ENCODE peak calls at places on chromosome 11, in ten cellular contexts. P is HepG2, J is GM12878, U is transverse colon, R is suprapubic skin, B is SK-N-SH, W is sigmoid colon, Z is upper lobe of left lung, N is esophagus muscularis mucosa, E is K562. O is an unnamed sample.

GRCh38 chr11:119863811-119864601 is 135.0 kb upstream of the NECTIN1 start:
- DNase-seq in P (no peak), J (no peak), U (peak; percentile 85), R (no peak), B (peak; percentile 57), W (no peak), Z (peak; percentile 23), N (no peak), E (no peak), O (no peak)

GRCh38 chr11:59754494-59754858 is 700 bp upstream of the STX3 start:
- DNase-seq in P (no peak), J (no peak), U (peak; percentile 46), R (no peak), B (peak; percentile 39), W (no peak), Z (no peak), N (no peak), E (no peak), O (no peak)

GRCh38 chr11:99571094-99571493 is 550.3 kb downstream of the CNTN5 start:
- DNase-seq in P (no peak), J (no peak), U (no peak), R (no peak), B (no peak), W (no peak), Z (no peak), N (no peak), E (no peak), O (no peak)

GRCh38 chr11:47466701-47467250 is 17.8 kb upstream of the RAPSN start:
- DNase-seq in P (no peak), J (no peak), U (peak; percentile 46), R (no peak), B (peak; percentile 57), W (peak; percentile 82), Z (no peak), N (no peak), E (no peak), O (peak; percentile 60)

GRCh38 chr11:33197915-33198727 is 36.8 kb upstream of the CSTF3 start:
- DNase-seq in P (no peak), J (no peak), U (no peak), R (no peak), B (no peak), W (no peak), Z (no peak), N (no peak), E (no peak), O (no peak)

GRCh38 chr11:132718711-132719641 is 813.3 kb downstream of the OPCML start:
- DNase-seq in P (no peak), J (no peak), U (peak; percentile 27), R (no peak), B (no peak), W (no peak), Z (peak; percentile 71), N (no peak), E (no peak), O (no peak)

GRCh38 chr11:20604864-20605601 is 5.6 kb downstream of the SLC6A5 start:
- DNase-seq in P (no peak), J (no peak), U (no peak), R (no peak), B (no peak), W (no peak), Z (no peak), N (no peak), E (no peak), O (no peak)

GRCh38 chr11:115148101-115148500 is 356.1 kb downstream of the CADM1 start:
- DNase-seq in P (no peak), J (no peak), U (no peak), R (no peak), B (no peak), W (no peak), Z (no peak), N (no peak), E (no peak), O (no peak)

GRCh38 chr11:112785104-112785503 is 176.1 kb upstream of the NCAM1 start:
- DNase-seq in P (no peak), J (no peak), U (no peak), R (no peak), B (no peak), W (no peak), Z (no peak), N (no peak), E (no peak), O (no peak)

GRCh38 chr11:64447717-64448598 is 89.0 kb downstream of the RPS6KA4 start:
- DNase-seq in P (no peak), J (peak; percentile 40), U (peak; percentile 36), R (no peak), B (peak; percentile 41), W (peak; percentile 71), Z (no peak), N (no peak), E (no peak), O (peak; percentile 33)

GRCh38 chr11:10326080-10326964 is 21.4 kb downstream of the ADM start:
- DNase-seq in P (peak; percentile 98), J (no peak), U (peak; percentile 77), R (no peak), B (no peak), W (peak; percentile 81), Z (no peak), N (peak; percentile 92), E (no peak), O (peak; percentile 83)

GRCh38 chr11:71200172-71200716 is 52.1 kb downstream of the SHANK2 start:
- DNase-seq in P (no peak), J (no peak), U (no peak), R (no peak), B (no peak), W (no peak), Z (no peak), N (no peak), E (no peak), O (no peak)

GRCh38 chr11:19933132-19933735 is 220.6 kb downstream of the NAV2 start:
- DNase-seq in P (no peak), J (no peak), U (no peak), R (no peak), B (no peak), W (no peak), Z (peak; percentile 44), N (no peak), E (no peak), O (no peak)

GRCh38 chr11:8290122-8290810 is 26.6 kb upstream of the LMO1 start:
- DNase-seq in P (no peak), J (no peak), U (no peak), R (peak; percentile 65), B (peak; percentile 45), W (peak; percentile 27), Z (no peak), N (no peak), E (no peak), O (no peak)

GRCh38 chr11:95092549-95093324 is 3.1 kb downstream of the ENDOD1 start:
- DNase-seq in P (peak; percentile 85), J (no peak), U (peak; percentile 78), R (no peak), B (peak; percentile 34), W (no peak), Z (no peak), N (no peak), E (peak; percentile 38), O (no peak)

GRCh38 chr11:111001986-111002616 is 243.4 kb upstream of the POU2AF2 start:
- DNase-seq in P (no peak), J (no peak), U (no peak), R (no peak), B (no peak), W (no peak), Z (no peak), N (peak; percentile 78), E (no peak), O (no peak)

GRCh38 chr11:128484172-128484571 is 103.2 kb downstream of the ETS1 start:
- DNase-seq in P (no peak), J (no peak), U (no peak), R (no peak), B (no peak), W (no peak), Z (no peak), N (no peak), E (no peak), O (no peak)

GRCh38 chr11:64582885-64583284 is 8.1 kb upstream of the SLC22A12 start:
- DNase-seq in P (no peak), J (no peak), U (no peak), R (no peak), B (no peak), W (peak; percentile 38), Z (no peak), N (no peak), E (no peak), O (no peak)

GRCh38 chr11:825366-826231 is 2.1 kb upstream of the CRACR2B start:
- DNase-seq in P (no peak), J (no peak), U (peak; percentile 72), R (no peak), B (no peak), W (no peak), Z (peak; percentile 64), N (no peak), E (no peak), O (peak; percentile 87)
- TF ChIP-seq POLR2AphosphoS5 in P (peak; percentile 24), J (peak; percentile 44), U (no peak), R (no peak), B (peak; percentile 5), W (no peak), Z (no peak), N (no peak), E (no peak), O (no peak)

GRCh38 chr11:1742371-1742770 is 8.0 kb downstream of the IFITM10 start:
- DNase-seq in P (no peak), J (no peak), U (peak; percentile 3), R (peak; percentile 18), B (no peak), W (no peak), Z (no peak), N (no peak), E (no peak), O (no peak)
- TF ChIP-seq EP300 in P (no peak), J (no peak), U (no peak), R (no peak), B (no peak), W (no peak), Z (no peak), N (no peak), E (no peak), O (no peak)

GRCh38 chr11:16883179-16883578 is 131.0 kb downstream of the PLEKHA7 start:
- DNase-seq in P (no peak), J (no peak), U (peak; percentile 14), R (no peak), B (no peak), W (no peak), Z (no peak), N (no peak), E (peak; percentile 24), O (peak; percentile 34)
- TF ChIP-seq POLR2AphosphoS5 in P (no peak), J (no peak), U (no peak), R (no peak), B (no peak), W (no peak), Z (no peak), N (no peak), E (no peak), O (peak; percentile 26)

DNA sequence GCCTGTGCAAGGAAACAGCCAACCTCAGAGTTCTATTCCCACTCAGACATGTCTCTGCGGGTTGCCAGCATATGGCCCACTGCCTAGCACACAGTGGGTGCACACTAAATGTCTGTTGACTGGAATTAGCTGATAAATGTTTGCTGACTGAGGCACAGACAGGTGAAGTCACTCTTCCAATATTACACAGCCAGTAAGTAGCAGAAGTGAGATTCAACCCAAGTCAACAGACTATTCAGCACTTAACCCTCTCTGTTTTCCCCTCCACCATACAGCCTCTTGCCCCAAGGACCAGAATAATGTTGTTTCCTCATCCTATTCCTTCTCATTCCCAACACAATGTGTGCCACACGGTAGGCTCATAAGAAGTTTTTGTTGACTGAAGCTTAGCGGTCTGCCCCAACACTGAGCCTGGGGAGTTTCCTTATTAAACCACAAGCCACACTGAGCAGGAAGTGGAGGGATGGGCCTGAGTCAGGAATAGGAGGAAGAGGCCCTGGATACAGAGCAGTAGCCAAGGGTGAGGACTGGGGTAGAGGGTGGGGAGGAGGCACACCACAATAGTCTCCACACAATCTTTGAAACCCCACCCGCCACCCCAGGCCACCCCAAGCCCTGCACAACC is 15.7 kb upstream of the IL10RA start:
- DNase-seq in P (no peak), J (no peak), U (peak; percentile 54), R (peak; percentile 56), B (no peak), W (no peak), Z (no peak), N (peak; percentile 88), E (no peak), O (no peak)
- TF ChIP-seq EP300 in P (no peak), J (no peak), U (no peak), R (no peak), B (no peak), W (no peak), Z (no peak), N (no peak), E (no peak), O (no peak)

O was measured in stomach.